ENCODE peak calls at places on chromosomes 7 and 10, in six cellular contexts. Q, Z, R, I, C and J are unnamed samples.

GRCh38 chr7:32891046-32891799 is at the start of gene KBTBD2:
- DNase-seq in Q (peak; percentile 85), Z (peak; percentile 53), R (peak; percentile 92), I (peak; percentile 50), C (peak; percentile 92), J (peak; percentile 90)

GRCh38 chr10:29240991-29241660 is 47.7 kb upstream of the LYZL1 start:
- DNase-seq in Q (no peak), Z (no peak), R (no peak), I (no peak), C (no peak), J (peak; percentile 59)

GRCh38 chr10:61612451-61612850 is 50.3 kb upstream of the CABCOCO1 start:
- DNase-seq in Q (no peak), Z (no peak), R (no peak), I (no peak), C (no peak), J (no peak)

GRCh38 chr10:16854623-16855022 is 37.4 kb upstream of the RSU1 start:
- DNase-seq in Q (no peak), Z (no peak), R (no peak), I (no peak), C (no peak), J (no peak)

GRCh38 chr7:43308913-43309789 is 196.7 kb downstream of the HECW1 start:
- DNase-seq in Q (no peak), Z (no peak), R (no peak), I (no peak), C (no peak), J (no peak)

GRCh38 chr7:66211429-66211828 is 6.3 kb downstream of the TPST1 start:
- DNase-seq in Q (no peak), Z (no peak), R (no peak), I (no peak), C (no peak), J (no peak)

GRCh38 chr10:127552446-127552845 is 3.3 kb downstream of the NPS start:
- DNase-seq in Q (no peak), Z (no peak), R (peak; percentile 24), I (no peak), C (no peak), J (no peak)

GRCh38 chr10:52335665-52336064 is 21.6 kb downstream of the DKK1 start:
- DNase-seq in Q (no peak), Z (no peak), R (no peak), I (no peak), C (no peak), J (no peak)

GRCh38 chr7:46848944-46849343 is 733.0 kb downstream of the TNS3 start:
- DNase-seq in Q (no peak), Z (no peak), R (no peak), I (no peak), C (no peak), J (no peak)

GRCh38 chr7:49228447-49228846 is 304.1 kb downstream of the CDC14C start:
- DNase-seq in Q (no peak), Z (no peak), R (no peak), I (no peak), C (no peak), J (no peak)

GRCh38 chr10:114869500-114869899 is 47.9 kb downstream of the FHIP2A start:
- DNase-seq in Q (no peak), Z (no peak), R (no peak), I (no peak), C (no peak), J (no peak)

GRCh38 chr10:71486465-71487114 is 89.9 kb downstream of the CDH23 start:
- DNase-seq in Q (peak; percentile 71), Z (no peak), R (no peak), I (no peak), C (no peak), J (no peak)

GRCh38 chr10:79007037-79007842 is 61.5 kb upstream of the ZMIZ1 start:
- DNase-seq in Q (no peak), Z (peak; percentile 71), R (no peak), I (no peak), C (peak; percentile 83), J (no peak)

GRCh38 chr10:91756286-91756685 is 41.9 kb upstream of the TNKS2 start:
- DNase-seq in Q (no peak), Z (no peak), R (no peak), I (no peak), C (no peak), J (no peak)

GRCh38 chr7:142855756-142856564 is 1.1 kb downstream of the EPHB6 start:
- DNase-seq in Q (peak; percentile 45), Z (peak; percentile 33), R (no peak), I (no peak), C (peak; percentile 90), J (peak; percentile 55)

GRCh38 chr10:43393606-43394360 is 15.2 kb downstream of the HNRNPF start:
- DNase-seq in Q (no peak), Z (no peak), R (no peak), I (no peak), C (peak; percentile 13), J (no peak)

GRCh38 chr7:27283558-27283957 is 41.0 kb downstream of the EVX1 start:
- DNase-seq in Q (no peak), Z (no peak), R (no peak), I (no peak), C (no peak), J (no peak)

GRCh38 chr10:111206521-111206920 is 129.7 kb downstream of the ADRA2A start:
- DNase-seq in Q (peak; percentile 16), Z (no peak), R (peak; percentile 77), I (no peak), C (no peak), J (no peak)

GRCh38 chr7:116710764-116711452 is 38.9 kb downstream of the MET start:
- DNase-seq in Q (no peak), Z (no peak), R (no peak), I (no peak), C (no peak), J (no peak)

GRCh38 chr7:35839860-35840854 is 39.3 kb downstream of the SEPTIN7 start:
- DNase-seq in Q (no peak), Z (no peak), R (no peak), I (peak; percentile 9), C (no peak), J (no peak)

GRCh38 chr7:96169439-96169838 is 152.5 kb downstream of the SLC25A13 start:
- DNase-seq in Q (no peak), Z (no peak), R (no peak), I (no peak), C (no peak), J (no peak)

GRCh38 chr7:34019431-34019830 is 114.1 kb downstream of the BMPER start:
- DNase-seq in Q (no peak), Z (no peak), R (no peak), I (no peak), C (no peak), J (no peak)

GRCh38 chr10:113183543-113183942 is 233.5 kb downstream of the TCF7L2 start:
- DNase-seq in Q (no peak), Z (no peak), R (peak; percentile 68), I (no peak), C (no peak), J (no peak)

GRCh38 chr7:1192171-1192676 is 32.2 kb upstream of the ZFAND2A start:
- DNase-seq in Q (no peak), Z (no peak), R (no peak), I (no peak), C (no peak), J (no peak)

GRCh38 chr7:130953193-130953592 is 219.2 kb upstream of the KLF14 start:
- DNase-seq in Q (no peak), Z (no peak), R (no peak), I (no peak), C (no peak), J (no peak)

GRCh38 chr7:143733876-143734275 is 23.6 kb downstream of the CTAGE6 start:
- DNase-seq in Q (no peak), Z (no peak), R (no peak), I (no peak), C (no peak), J (no peak)

GRCh38 chr7:106660862-106661720 is at the start of gene CCDC71L:
- DNase-seq in Q (peak; percentile 95), Z (peak; percentile 93), R (peak; percentile 98), I (peak; percentile 89), C (peak; percentile 98), J (peak; percentile 94)
- TF ChIP-seq EP300 in Q (no peak), Z (peak; percentile 93), R (no peak), I (no peak), C (no peak), J (no peak)

DNA sequence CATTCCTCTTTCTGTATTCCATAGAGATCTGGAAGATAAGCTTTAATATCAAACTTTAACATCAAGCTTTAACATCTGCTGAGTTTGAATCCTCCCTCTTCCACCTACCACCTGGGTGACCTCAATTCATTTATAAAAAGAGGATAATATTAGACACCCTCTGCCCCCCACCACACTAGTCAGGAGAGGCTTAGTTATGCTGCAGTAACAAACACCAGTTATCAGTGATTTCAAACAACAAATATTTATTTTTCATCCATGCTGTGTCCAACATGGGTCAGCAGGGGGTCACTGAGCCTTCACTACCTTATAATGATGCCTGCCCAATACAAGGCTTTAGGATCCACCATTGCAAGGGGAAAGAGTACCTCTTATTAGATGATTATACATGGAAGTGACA is 322.0 kb downstream of the RNLS start:
- DNase-seq in Q (no peak), Z (no peak), R (no peak), I (no peak), C (no peak), J (no peak)
- TF ChIP-seq POLR2A in Q (no peak), Z (no peak), R (no peak), I (no peak), C (no peak), J (no peak)

GRCh38 chr7:100211342-100211780 is 8.4 kb upstream of the PVRIG start:
- DNase-seq in Q (no peak), Z (no peak), R (no peak), I (no peak), C (no peak), J (peak; percentile 3)

GRCh38 chr7:100208911-100209408 is 10.8 kb upstream of the PVRIG start:
- DNase-seq in Q (no peak), Z (no peak), R (no peak), I (no peak), C (no peak), J (no peak)

GRCh38 chr7:100212631-100213286 is 7.0 kb upstream of the PVRIG start:
- DNase-seq in Q (no peak), Z (no peak), R (no peak), I (no peak), C (no peak), J (no peak)

GRCh38 chr7:100209493-100209892 is 10.3 kb upstream of the PVRIG start:
- DNase-seq in Q (no peak), Z (no peak), R (no peak), I (no peak), C (no peak), J (no peak)

GRCh38 chr7:100210803-100211202 is 8.9 kb upstream of the PVRIG start:
- DNase-seq in Q (no peak), Z (no peak), R (no peak), I (no peak), C (no peak), J (no peak)
- H3K4me3 ChIP-seq in Q (no peak overlapping the region), Z (no peak overlapping the region), R (no peak overlapping the region), I (no peak overlapping the region), C (no peak overlapping the region), J (no peak overlapping the region)

DNA sequence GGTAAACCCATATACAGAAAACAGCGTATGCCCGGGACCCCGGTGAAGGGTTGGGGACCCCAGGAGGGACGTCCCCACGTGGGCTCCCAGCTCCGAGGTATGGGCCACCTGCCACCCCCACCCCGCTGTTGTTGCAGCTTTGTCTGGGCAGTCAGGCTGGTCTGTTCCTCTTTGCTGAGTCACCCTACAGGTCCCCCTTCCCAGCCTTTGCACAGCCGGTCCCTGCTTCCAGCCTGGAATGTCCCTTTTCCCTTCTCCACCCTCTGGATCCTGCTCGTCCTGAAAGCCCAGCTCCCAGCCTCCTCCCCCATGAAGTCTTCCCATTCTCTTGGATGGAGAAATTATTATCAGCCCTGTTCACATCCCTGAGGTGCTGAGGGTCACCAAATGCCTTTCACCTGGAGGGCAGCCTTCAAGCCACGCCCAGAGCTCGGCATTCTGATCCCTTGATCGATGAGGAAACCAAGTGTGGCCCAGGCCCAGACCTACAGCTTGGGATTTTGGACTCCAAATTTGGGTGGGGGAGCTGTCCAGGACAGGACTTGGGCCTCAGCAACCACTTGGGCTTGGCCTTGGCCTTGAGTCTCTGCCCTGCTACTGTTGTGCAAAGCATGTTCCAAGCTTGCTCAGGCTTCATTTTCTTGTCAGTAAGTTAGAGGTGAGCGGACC is 2.6 kb downstream of the CLDN4 start:
- DNase-seq in Q (peak; percentile 82), Z (no peak), R (no peak), I (no peak), C (no peak), J (no peak)
- TF ChIP-seq EP300 in Q (no peak), Z (no peak), R (no peak), I (no peak), C (no peak), J (no peak)